ENCODE peak calls at places on chromosomes 6 and 20, in five cellular contexts. One of them, this sample, is unnamed.

GRCh38 chr6:6891949-6892461 is 215.8 kb upstream of the RREB1 start:
- DNase-seq in naive thymus-derived CD4-positive, alpha-beta T cell: no peak
- DNase-seq in BJ: no peak
- DNase-seq in epithelial cell of esophagus: peak
- DNase-seq in heart left ventricle: no peak
- DNase-seq in this sample: no peak

GRCh38 chr6:18387061-18387721 is at the start of gene RNF144B:
- DNase-seq in naive thymus-derived CD4-positive, alpha-beta T cell: peak
- DNase-seq in epithelial cell of esophagus: peak
- DNase-seq in heart left ventricle: peak
- DNase-seq in BJ: no peak
- DNase-seq in this sample: no peak

GRCh38 chr20:63626424-63627128 is at the start of gene GMEB2:
- DNase-seq in heart left ventricle: peak
- DNase-seq in BJ: no peak
- DNase-seq in naive thymus-derived CD4-positive, alpha-beta T cell: no peak
- DNase-seq in epithelial cell of esophagus: peak
- DNase-seq in this sample: no peak

GRCh38 chr20:57498425-57499400 is 26.2 kb downstream of the CTCFL start:
- DNase-seq in epithelial cell of esophagus: peak
- DNase-seq in naive thymus-derived CD4-positive, alpha-beta T cell: peak
- DNase-seq in heart left ventricle: peak
- DNase-seq in BJ: no peak
- DNase-seq in this sample: no peak

GRCh38 chr20:51460163-51460562 is 82.4 kb downstream of the NFATC2 start:
- DNase-seq in heart left ventricle: no peak
- DNase-seq in naive thymus-derived CD4-positive, alpha-beta T cell: no peak
- DNase-seq in BJ: no peak
- DNase-seq in epithelial cell of esophagus: no peak
- DNase-seq in this sample: no peak

GRCh38 chr6:107868867-107869611 is 44.9 kb upstream of the SCML4 start:
- DNase-seq in naive thymus-derived CD4-positive, alpha-beta T cell: no peak
- DNase-seq in BJ: no peak
- DNase-seq in heart left ventricle: no peak
- DNase-seq in epithelial cell of esophagus: no peak
- DNase-seq in this sample: no peak

GRCh38 chr20:62940875-62941274 is 2.9 kb downstream of the GID8 start:
- DNase-seq in BJ: no peak
- DNase-seq in heart left ventricle: no peak
- DNase-seq in epithelial cell of esophagus: no peak
- DNase-seq in naive thymus-derived CD4-positive, alpha-beta T cell: no peak
- DNase-seq in this sample: no peak

GRCh38 chr6:37473364-37474095 is 26.2 kb downstream of the CCDC167 start:
- DNase-seq in epithelial cell of esophagus: peak
- DNase-seq in heart left ventricle: peak
- DNase-seq in naive thymus-derived CD4-positive, alpha-beta T cell: no peak
- DNase-seq in BJ: no peak
- DNase-seq in this sample: peak

GRCh38 chr6:70847091-70847490 is 109.8 kb downstream of the B3GAT2 start:
- DNase-seq in BJ: no peak
- DNase-seq in heart left ventricle: no peak
- DNase-seq in naive thymus-derived CD4-positive, alpha-beta T cell: no peak
- DNase-seq in epithelial cell of esophagus: no peak
- DNase-seq in this sample: no peak

GRCh38 chr6:74870403-74870802 is 335.4 kb downstream of the COL12A1 start:
- DNase-seq in heart left ventricle: no peak
- DNase-seq in naive thymus-derived CD4-positive, alpha-beta T cell: no peak
- DNase-seq in BJ: peak
- DNase-seq in epithelial cell of esophagus: no peak
- DNase-seq in this sample: no peak

GRCh38 chr6:47655719-47656595 is 42.4 kb upstream of the ADGRF4 start:
- DNase-seq in heart left ventricle: peak
- DNase-seq in naive thymus-derived CD4-positive, alpha-beta T cell: no peak
- DNase-seq in BJ: no peak
- DNase-seq in epithelial cell of esophagus: peak
- DNase-seq in this sample: no peak

GRCh38 chr20:62829231-62830230 is 12.7 kb downstream of the COL9A3 start:
- DNase-seq in naive thymus-derived CD4-positive, alpha-beta T cell: no peak
- DNase-seq in heart left ventricle: peak
- DNase-seq in epithelial cell of esophagus: no peak
- DNase-seq in BJ: no peak
- DNase-seq in this sample: no peak

GRCh38 chr20:40669692-40670091 is 19.3 kb downstream of the MAFB start:
- DNase-seq in heart left ventricle: peak
- DNase-seq in BJ: no peak
- DNase-seq in epithelial cell of esophagus: no peak
- DNase-seq in naive thymus-derived CD4-positive, alpha-beta T cell: no peak
- DNase-seq in this sample: no peak

GRCh38 chr20:50286174-50286511 is 95.5 kb downstream of the CEBPB start:
- DNase-seq in heart left ventricle: no peak
- DNase-seq in naive thymus-derived CD4-positive, alpha-beta T cell: no peak
- DNase-seq in epithelial cell of esophagus: no peak
- DNase-seq in BJ: no peak
- DNase-seq in this sample: no peak

GRCh38 chr20:62771396-62772102 is 24.7 kb upstream of the MRGBP start:
- DNase-seq in heart left ventricle: peak
- DNase-seq in naive thymus-derived CD4-positive, alpha-beta T cell: no peak
- DNase-seq in BJ: no peak
- DNase-seq in epithelial cell of esophagus: no peak
- DNase-seq in this sample: no peak

GRCh38 chr6:32369678-32370077 is 2.0 kb downstream of the TSBP1 start:
- DNase-seq in naive thymus-derived CD4-positive, alpha-beta T cell: no peak
- DNase-seq in epithelial cell of esophagus: peak
- DNase-seq in BJ: peak
- DNase-seq in heart left ventricle: no peak
- DNase-seq in this sample: no peak

GRCh38 chr6:8627085-8627861 is 191.9 kb upstream of the SLC35B3 start:
- DNase-seq in BJ: peak
- DNase-seq in heart left ventricle: no peak
- DNase-seq in epithelial cell of esophagus: peak
- DNase-seq in naive thymus-derived CD4-positive, alpha-beta T cell: no peak
- DNase-seq in this sample: no peak

GRCh38 chr6:157547112-157547511 is 166.1 kb downstream of the ZDHHC14 start:
- DNase-seq in epithelial cell of esophagus: no peak
- DNase-seq in heart left ventricle: no peak
- DNase-seq in BJ: no peak
- DNase-seq in naive thymus-derived CD4-positive, alpha-beta T cell: no peak
- DNase-seq in this sample: no peak

GRCh38 chr20:36644032-36644712 is 1.8 kb downstream of the SLA2 start:
- DNase-seq in epithelial cell of esophagus: no peak
- DNase-seq in BJ: no peak
- DNase-seq in naive thymus-derived CD4-positive, alpha-beta T cell: peak
- DNase-seq in heart left ventricle: no peak
- DNase-seq in this sample: no peak

GRCh38 chr20:10861619-10862018 is 187.8 kb upstream of the JAG1 start:
- DNase-seq in epithelial cell of esophagus: peak
- DNase-seq in BJ: no peak
- DNase-seq in naive thymus-derived CD4-positive, alpha-beta T cell: no peak
- DNase-seq in heart left ventricle: no peak
- DNase-seq in this sample: no peak

GRCh38 chr6:80163754-80164187 is 57.3 kb downstream of the BCKDHB start:
- DNase-seq in naive thymus-derived CD4-positive, alpha-beta T cell: peak
- DNase-seq in BJ: peak
- DNase-seq in epithelial cell of esophagus: peak
- DNase-seq in heart left ventricle: no peak
- DNase-seq in this sample: no peak

GRCh38 chr20:11193241-11193640 is 519.4 kb upstream of the JAG1 start:
- DNase-seq in epithelial cell of esophagus: peak
- DNase-seq in heart left ventricle: no peak
- DNase-seq in BJ: no peak
- DNase-seq in naive thymus-derived CD4-positive, alpha-beta T cell: no peak
- DNase-seq in this sample: no peak

GRCh38 chr20:60116128-60116909 is 158.1 kb downstream of the CDH26 start:
- DNase-seq in BJ: no peak
- DNase-seq in heart left ventricle: no peak
- DNase-seq in naive thymus-derived CD4-positive, alpha-beta T cell: no peak
- DNase-seq in epithelial cell of esophagus: no peak
- DNase-seq in this sample: no peak

GRCh38 chr6:144353871-144354314 is 68.8 kb downstream of the UTRN start:
- DNase-seq in epithelial cell of esophagus: no peak
- DNase-seq in heart left ventricle: no peak
- DNase-seq in naive thymus-derived CD4-positive, alpha-beta T cell: no peak
- DNase-seq in BJ: no peak
- DNase-seq in this sample: no peak